ENCODE peak calls at places on chromosomes 11 and 22, in five cellular contexts. One of them, this sample, is unnamed.

GRCh38 chr11:1733009-1733715 is 17.2 kb downstream of the IFITM10 start:
- DNase-seq in AG08396: no peak
- DNase-seq in ovary: no peak
- DNase-seq in GDM1: no peak
- DNase-seq in suprapubic skin: no peak
- DNase-seq in this sample: no peak

GRCh38 chr11:36510567-36511020 is 522 bp upstream of the TRAF6 start:
- DNase-seq in AG08396: peak
- DNase-seq in ovary: no peak
- DNase-seq in GDM1: no peak
- DNase-seq in suprapubic skin: no peak
- DNase-seq in this sample: peak

GRCh38 chr22:29690481-29690880 is 29.3 kb upstream of the CABP7 start:
- DNase-seq in AG08396: no peak
- DNase-seq in ovary: no peak
- DNase-seq in GDM1: no peak
- DNase-seq in suprapubic skin: no peak
- DNase-seq in this sample: no peak

GRCh38 chr22:31210830-31211503 is 1.1 kb upstream of the LIMK2 start:
- DNase-seq in AG08396: no peak
- DNase-seq in ovary: no peak
- DNase-seq in GDM1: no peak
- DNase-seq in suprapubic skin: peak
- DNase-seq in this sample: no peak

GRCh38 chr22:37229012-37229804 is 14.9 kb downstream of the RAC2 start:
- DNase-seq in AG08396: peak
- DNase-seq in ovary: no peak
- DNase-seq in GDM1: no peak
- DNase-seq in suprapubic skin: no peak
- DNase-seq in this sample: peak

GRCh38 chr11:103648670-103649400 is 387.6 kb upstream of the DDI1 start:
- DNase-seq in AG08396: no peak
- DNase-seq in ovary: no peak
- DNase-seq in GDM1: no peak
- DNase-seq in suprapubic skin: no peak
- DNase-seq in this sample: no peak

GRCh38 chr22:31926969-31927368 is 17.4 kb upstream of the YWHAH start:
- DNase-seq in AG08396: peak
- DNase-seq in ovary: no peak
- DNase-seq in GDM1: no peak
- DNase-seq in suprapubic skin: no peak
- DNase-seq in this sample: peak

GRCh38 chr22:27124336-27125023 is 467.1 kb downstream of the MIAT start:
- DNase-seq in AG08396: no peak
- DNase-seq in ovary: no peak
- DNase-seq in GDM1: peak
- DNase-seq in suprapubic skin: no peak
- DNase-seq in this sample: no peak

GRCh38 chr11:85182437-85183109 is 444.6 kb downstream of the DLG2 start:
- DNase-seq in AG08396: peak
- DNase-seq in ovary: no peak
- DNase-seq in GDM1: no peak
- DNase-seq in suprapubic skin: no peak
- DNase-seq in this sample: no peak

GRCh38 chr22:28017859-28018258 is 98.8 kb upstream of the PITPNB start:
- DNase-seq in AG08396: no peak
- DNase-seq in ovary: peak
- DNase-seq in GDM1: no peak
- DNase-seq in suprapubic skin: peak
- DNase-seq in this sample: no peak

GRCh38 chr22:44538071-44538470 is 40.0 kb upstream of the RTL6 start:
- DNase-seq in AG08396: no peak
- DNase-seq in ovary: no peak
- DNase-seq in GDM1: no peak
- DNase-seq in suprapubic skin: peak
- DNase-seq in this sample: no peak

GRCh38 chr11:9726313-9727022 is 62.6 kb downstream of the SWAP70 start:
- DNase-seq in AG08396: peak
- DNase-seq in ovary: no peak
- DNase-seq in GDM1: peak
- DNase-seq in suprapubic skin: no peak
- DNase-seq in this sample: no peak

GRCh38 chr11:7846003-7846402 is 49.3 kb upstream of the OR5P2 start:
- DNase-seq in AG08396: no peak
- DNase-seq in ovary: no peak
- DNase-seq in GDM1: no peak
- DNase-seq in suprapubic skin: no peak
- DNase-seq in this sample: no peak

GRCh38 chr11:67255353-67255752 is 10.9 kb upstream of the GRK2 start:
- DNase-seq in AG08396: no peak
- DNase-seq in ovary: no peak
- DNase-seq in GDM1: no peak
- DNase-seq in suprapubic skin: no peak
- DNase-seq in this sample: no peak

GRCh38 chr11:112555491-112556364 is 295.1 kb upstream of the PLET1 start:
- DNase-seq in AG08396: peak
- DNase-seq in ovary: peak
- DNase-seq in GDM1: peak
- DNase-seq in suprapubic skin: peak
- DNase-seq in this sample: peak

GRCh38 chr11:129828301-129828836 is 12.7 kb downstream of the TMEM45B start:
- DNase-seq in AG08396: no peak
- DNase-seq in ovary: no peak
- DNase-seq in GDM1: no peak
- DNase-seq in suprapubic skin: no peak
- DNase-seq in this sample: no peak

GRCh38 chr22:36162127-36163034 is 1.8 kb upstream of the APOL3 start:
- DNase-seq in AG08396: no peak
- DNase-seq in ovary: no peak
- DNase-seq in GDM1: no peak
- DNase-seq in suprapubic skin: no peak
- DNase-seq in this sample: no peak

GRCh38 chr11:34601085-34601444 is 19.8 kb upstream of the EHF start:
- DNase-seq in AG08396: no peak
- DNase-seq in ovary: no peak
- DNase-seq in GDM1: no peak
- DNase-seq in suprapubic skin: no peak
- DNase-seq in this sample: no peak

GRCh38 chr22:44550666-44551491 is 52.8 kb upstream of the RTL6 start:
- DNase-seq in AG08396: peak
- DNase-seq in ovary: peak
- DNase-seq in GDM1: no peak
- DNase-seq in suprapubic skin: peak
- DNase-seq in this sample: peak